ENCODE peak calls at places on chromosomes 12 and 14, in six cellular contexts. P, X, F, O, J and A are unnamed samples.

GRCh38 chr12:113762155-113762848 is 203.8 kb downstream of the RBM19 start:
- DNase-seq in X (no peak), F (no peak), O (peak), J (peak), P (no peak), A (no peak)

GRCh38 chr14:76386922-76387782 is 11.2 kb downstream of the ESRRB start:
- DNase-seq in F (peak), P (peak), X (peak), J (peak), O (peak), A (peak)

GRCh38 chr12:94706250-94706661 is 55.9 kb upstream of the TMCC3 start:
- DNase-seq in J (no peak), O (no peak), X (no peak), F (no peak), P (no peak), A (no peak)

GRCh38 chr14:36915089-36915488 is 253.4 kb downstream of the PAX9 start:
- DNase-seq in F (peak), P (no peak), X (no peak), J (no peak), O (no peak), A (no peak)

GRCh38 chr14:92632546-92633273 is 115.7 kb downstream of the LGMN start:
- DNase-seq in O (no peak), P (no peak), J (no peak), X (no peak), F (no peak), A (no peak)

GRCh38 chr12:116194935-116195431 is 82.5 kb downstream of the MED13L start:
- DNase-seq in O (no peak), F (no peak), X (no peak), J (no peak), P (no peak), A (no peak)

GRCh38 chr14:71208702-71209357 is 301.6 kb downstream of the PCNX1 start:
- DNase-seq in O (no peak), F (no peak), J (no peak), P (no peak), X (no peak), A (no peak)

GRCh38 chr12:100375023-100375737 is 18.3 kb downstream of the SLC17A8 start:
- DNase-seq in F (no peak), X (no peak), P (peak), J (peak), O (peak), A (no peak)

GRCh38 chr14:27184371-27184901 is 586.6 kb upstream of the NOVA1 start:
- DNase-seq in X (no peak), F (peak), J (no peak), P (no peak), O (no peak), A (no peak)

GRCh38 chr14:53354331-53354730 is 201.2 kb upstream of the DDHD1 start:
- DNase-seq in X (no peak), O (no peak), F (no peak), P (no peak), J (no peak), A (no peak)

GRCh38 chr14:94320243-94320642 is 2.9 kb downstream of the SERPINA6 start:
- DNase-seq in O (peak), J (no peak), F (peak), X (no peak), P (no peak), A (peak)

GRCh38 chr14:31968107-31968810 is 108.8 kb upstream of the ARHGAP5 start:
- DNase-seq in F (no peak), O (no peak), J (no peak), X (no peak), P (peak), A (peak)

GRCh38 chr12:6817662-6818157 is 3.9 kb upstream of the GPR162 start:
- DNase-seq in F (no peak), O (no peak), P (no peak), J (no peak), X (no peak), A (no peak)

DNA sequence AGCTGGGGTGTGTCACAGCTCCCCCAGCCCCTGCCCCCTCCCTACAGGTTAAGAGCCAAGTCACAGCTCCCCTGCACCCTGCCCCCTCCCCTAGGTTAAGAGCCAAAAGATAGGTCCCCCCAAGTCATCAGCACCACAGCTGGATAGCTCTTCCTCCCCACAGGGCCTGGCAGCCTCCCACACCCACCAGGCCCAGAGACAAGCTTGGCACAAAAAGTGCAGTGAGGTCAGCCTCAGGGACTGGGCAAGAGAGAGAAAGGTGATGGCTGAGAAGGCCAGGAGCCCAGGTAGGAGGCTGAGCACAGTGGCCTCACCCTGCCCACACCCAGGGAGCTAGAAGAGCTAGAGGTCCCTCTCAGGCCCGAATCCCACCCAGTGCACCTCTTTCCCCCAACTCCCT is 8.7 kb downstream of the ITGA7 start:
- DNase-seq in O (no peak), P (no peak), X (no peak), F (no peak), J (no peak), A (no peak)
- TF ChIP-seq EZH2phosphoT487 in O (no peak), P (no peak), X (no peak), F (no peak), J (no peak), A (no peak)

GRCh38 chr12:33438890-33439586 is 581 bp downstream of the SYT10 start:
- DNase-seq in O (peak), F (no peak), P (peak), X (no peak), J (peak), A (peak)
- TF ChIP-seq EZH2 in O (no peak), F (no peak), P (no peak), X (no peak), J (peak), A (peak)

DNA sequence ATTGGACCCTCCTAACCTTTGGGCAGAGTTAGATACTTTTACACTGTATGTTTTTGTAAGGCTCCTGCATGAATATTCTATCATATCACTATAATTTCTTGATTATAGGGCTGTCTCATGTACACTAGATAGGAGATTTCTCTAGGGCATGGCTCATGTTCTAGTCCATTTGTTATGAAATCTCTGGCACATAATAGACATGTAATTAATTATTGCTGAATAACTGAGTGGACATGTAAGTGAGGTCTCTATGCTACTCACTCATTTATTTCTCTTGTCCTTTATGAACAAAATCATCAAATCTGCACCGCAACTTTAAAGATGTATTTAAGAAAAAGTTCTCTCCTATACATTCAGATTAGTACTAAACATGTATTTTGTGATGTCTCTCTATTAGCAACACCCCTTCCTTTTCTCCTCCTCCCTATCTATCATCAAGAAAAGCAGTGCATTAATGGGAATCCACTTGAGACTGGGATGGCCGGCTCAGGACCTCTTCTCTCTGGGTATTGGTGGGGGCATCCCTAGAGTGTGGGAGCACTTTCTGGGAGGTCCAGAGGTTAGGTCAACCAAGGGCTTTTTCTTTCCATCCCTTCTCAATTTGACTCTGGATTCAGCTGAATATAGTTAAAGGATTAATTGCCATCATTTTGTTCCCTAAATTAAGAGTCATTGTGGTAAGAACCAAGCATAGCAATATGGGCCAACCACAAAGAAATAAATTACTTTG is 168.0 kb upstream of the HMGA2 start:
- DNase-seq in P (peak), J (no peak), F (no peak), X (no peak), O (no peak), A (no peak)
- H3K4me2 ChIP-seq in P (peak), J (no peak), F (peak), X (peak), O (peak), A (no peak)

GRCh38 chr12:108305520-108305919 is 33.6 kb downstream of the CMKLR1 start:
- DNase-seq in X (no peak), P (peak), F (peak), J (no peak), O (no peak), A (peak)
- TF ChIP-seq EZH2phosphoT487 in X (no peak), P (peak), F (no peak), J (no peak), O (no peak), A (no peak)

DNA sequence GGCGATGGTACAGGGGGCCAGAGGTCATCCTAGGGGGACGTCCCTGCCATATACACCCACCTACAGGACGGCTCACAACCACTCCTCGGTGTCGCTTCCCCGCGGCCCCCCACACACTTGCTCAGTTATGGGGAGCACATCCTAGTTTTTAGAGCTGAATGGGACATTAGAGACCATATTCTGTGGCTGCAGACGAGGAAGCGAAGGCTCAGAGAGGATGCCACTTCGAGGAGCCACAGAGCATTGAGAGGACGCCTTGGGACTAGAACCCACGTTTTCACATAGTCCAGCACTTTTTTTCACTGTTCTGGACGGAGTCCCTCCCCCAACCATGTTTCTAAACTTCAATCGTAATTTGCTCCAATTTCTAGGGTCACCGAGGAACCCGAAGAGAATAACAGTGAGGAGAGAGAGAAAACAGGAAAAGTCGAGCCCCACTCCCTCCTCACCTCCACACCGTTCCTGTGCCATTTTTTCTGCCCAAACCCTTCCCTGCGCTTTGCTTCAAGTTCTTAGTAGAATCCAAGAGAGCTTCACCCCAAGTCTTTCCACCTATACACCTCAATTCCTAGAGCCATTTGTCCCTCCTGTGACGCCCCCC is 636 bp upstream of the ASCL1 start:
- DNase-seq in P (no peak), X (no peak), J (no peak), O (no peak), F (no peak), A (no peak)
- TF ChIP-seq EZH2 in P (no peak), X (no peak), J (peak), O (peak), F (no peak), A (no peak)